ENCODE peak calls at places on chromosomes 7 and 10, in four cellular contexts. I is stimulated activated CD4-positive, alpha-beta T cell treated with anti-CD3 and anti-CD28 coated beads, Interleukin-1b, Interleukin-23, amount 100 ng/mL, for 24 hours; K is PC-3; E is AG09309. V is an unnamed sample.

GRCh38 chr10:89283988-89284475 is 17.8 kb upstream of the IFIT2 start:
- DNase-seq in K (peak), I (no peak), E (peak), V (no peak)

GRCh38 chr7:100483101-100483727 is 513 bp upstream of the NYAP1 start:
- DNase-seq in K (peak), I (peak), E (no peak), V (no peak)

GRCh38 chr10:25875555-25876165 is 58.4 kb upstream of the MYO3A start:
- DNase-seq in K (peak), E (peak), I (peak), V (peak)

GRCh38 chr7:12212051-12212485 is 974 bp downstream of the TMEM106B start:
- DNase-seq in K (no peak), E (no peak), I (no peak), V (no peak)

GRCh38 chr7:88216276-88216675 is 3.6 kb downstream of the SRI start:
- DNase-seq in I (no peak), K (no peak), E (no peak), V (no peak)

GRCh38 chr7:6495597-6496262 is 48.0 kb upstream of the DAGLB start:
- DNase-seq in K (peak), I (no peak), E (no peak), V (no peak)

GRCh38 chr7:132742152-132742551 is 165.9 kb upstream of the PLXNA4 start:
- DNase-seq in E (peak), K (peak), I (no peak), V (no peak)

GRCh38 chr10:60353519-60354258 is 36.0 kb downstream of the ANK3 start:
- DNase-seq in E (no peak), I (no peak), K (no peak), V (no peak)

GRCh38 chr10:73359492-73359891 is 828 bp upstream of the CFAP70 start:
- DNase-seq in K (peak), I (no peak), E (no peak), V (no peak)

GRCh38 chr10:106588019-106588418 is 576.5 kb downstream of the SORCS1 start:
- DNase-seq in E (no peak), I (no peak), K (no peak), V (no peak)

GRCh38 chr7:34034728-34035127 is 129.4 kb downstream of the BMPER start:
- DNase-seq in E (no peak), K (no peak), I (no peak), V (no peak)

GRCh38 chr10:98748298-98748697 is 301.6 kb upstream of the HPS1 start:
- DNase-seq in E (no peak), K (peak), I (no peak), V (peak)

GRCh38 chr10:7857259-7857658 is 39.0 kb downstream of the TAF3 start:
- DNase-seq in I (no peak), K (no peak), E (no peak), V (no peak)

GRCh38 chr10:10270071-10270470 is 747.6 kb upstream of the CELF2 start:
- DNase-seq in I (no peak), E (no peak), K (no peak), V (no peak)

GRCh38 chr10:8116926-8117493 is 62.5 kb downstream of the GATA3 start:
- DNase-seq in I (no peak), K (no peak), E (no peak), V (no peak)

GRCh38 chr7:112298543-112299100 is 92.1 kb downstream of the ZNF277 start:
- DNase-seq in I (no peak), E (no peak), K (no peak), V (no peak)

GRCh38 chr10:102230861-102231356 is 4.8 kb downstream of the ELOVL3 start:
- DNase-seq in E (no peak), K (no peak), I (no peak), V (peak)

GRCh38 chr7:108430664-108431063 is 25.6 kb downstream of the NRCAM start:
- DNase-seq in E (no peak), I (no peak), K (no peak), V (no peak)

GRCh38 chr10:70866424-70866823 is 21.9 kb downstream of the PCBD1 start:
- DNase-seq in K (peak), E (no peak), I (no peak), V (no peak)

GRCh38 chr10:76357726-76358125 is 926.3 kb downstream of the LRMDA start:
- DNase-seq in K (no peak), E (no peak), I (no peak), V (no peak)

GRCh38 chr7:83819911-83820310 is 171.0 kb upstream of the SEMA3E start:
- DNase-seq in E (no peak), K (no peak), I (no peak), V (no peak)

GRCh38 chr10:109892087-109892486 is 31.2 kb downstream of the XPNPEP1 start:
- DNase-seq in E (no peak), I (no peak), K (no peak), V (no peak)

GRCh38 chr7:16841681-16842080 is 36.9 kb upstream of the AGR2 start:
- DNase-seq in E (peak), K (no peak), I (no peak), V (no peak)